ENCODE peak calls at places on chromosomes 2 and 18, in five cellular contexts. D, B, E, S and O are unnamed samples.

GRCh38 chr2:176272870-176273269 is 3.6 kb downstream of the MTX2 start:
- DNase-seq in D (no peak), B (no peak), E (no peak), S (no peak), O (no peak)

GRCh38 chr18:76686737-76687231 is 135.6 kb upstream of the ZNF236 start:
- DNase-seq in D (peak), B (no peak), E (peak), S (peak), O (peak)

GRCh38 chr2:45862843-45863242 is 211.4 kb downstream of the PRKCE start:
- DNase-seq in D (no peak), B (no peak), E (no peak), S (no peak), O (no peak)

GRCh38 chr2:120770641-120771040 is 35.0 kb downstream of the GLI2 start:
- DNase-seq in D (peak), B (no peak), E (no peak), S (no peak), O (no peak)

GRCh38 chr18:7035807-7036206 is 81.8 kb downstream of the LAMA1 start:
- DNase-seq in D (no peak), B (no peak), E (no peak), S (no peak), O (no peak)

GRCh38 chr2:3326871-3327270 is 50.7 kb downstream of the EIPR1 start:
- DNase-seq in D (no peak), B (no peak), E (no peak), S (no peak), O (no peak)

GRCh38 chr2:109694190-109694589 is 80.0 kb downstream of the SOWAHC start:
- DNase-seq in D (peak), B (no peak), E (no peak), S (no peak), O (no peak)

GRCh38 chr2:10905006-10905871 is 6.5 kb upstream of the KCNF1 start:
- DNase-seq in D (no peak), B (no peak), E (no peak), S (no peak), O (no peak)

GRCh38 chr2:194363878-194364277 is 1293.1 kb upstream of the SLC39A10 start:
- DNase-seq in D (no peak), B (no peak), E (no peak), S (no peak), O (no peak)

GRCh38 chr18:79982736-79983135 is 5.6 kb downstream of the TXNL4A start:
- DNase-seq in D (no peak), B (no peak), E (peak), S (no peak), O (no peak)

GRCh38 chr2:239357954-239358754 is 42.7 kb downstream of the HDAC4 start:
- DNase-seq in D (no peak), B (no peak), E (peak), S (no peak), O (no peak)

GRCh38 chr2:234881413-234882241 is 70.2 kb upstream of the SH3BP4 start:
- DNase-seq in D (peak), B (peak), E (peak), S (no peak), O (peak)

GRCh38 chr2:54386993-54387590 is 69.0 kb upstream of the SPTBN1 start:
- DNase-seq in D (no peak), B (no peak), E (peak), S (no peak), O (no peak)

GRCh38 chr18:8609711-8610441 is 639 bp downstream of the RAB12 start:
- DNase-seq in D (peak), B (no peak), E (no peak), S (no peak), O (no peak)

GRCh38 chr2:98569197-98569793 is 39.0 kb downstream of the COA5 start:
- DNase-seq in D (no peak), B (peak), E (no peak), S (peak), O (no peak)

GRCh38 chr2:100107911-100108647 is 34.3 kb downstream of the AFF3 start:
- DNase-seq in D (no peak), B (no peak), E (no peak), S (no peak), O (peak)

GRCh38 chr18:52620926-52621439 is 281.0 kb downstream of the DCC start:
- DNase-seq in D (no peak), B (no peak), E (no peak), S (no peak), O (no peak)

GRCh38 chr18:23143059-23143831 is 8.0 kb downstream of the CABLES1 start:
- DNase-seq in D (peak), B (no peak), E (peak), S (no peak), O (no peak)

GRCh38 chr2:33058716-33059451 is 112.1 kb downstream of the LTBP1 start:
- DNase-seq in D (no peak), B (no peak), E (no peak), S (no peak), O (no peak)

GRCh38 chr2:112048887-112049286 is 6.2 kb upstream of the TMEM87B start:
- DNase-seq in D (no peak), B (no peak), E (peak), S (no peak), O (peak)

GRCh38 chr2:178428396-178428806 is 22.6 kb downstream of the PRKRA start:
- DNase-seq in D (no peak), B (no peak), E (no peak), S (no peak), O (no peak)

GRCh38 chr2:85754313-85755095 is 713 bp downstream of the ATOH8 start:
- DNase-seq in D (no peak), B (no peak), E (peak), S (no peak), O (peak)

GRCh38 chr2:46068604-46069003 is 228.6 kb upstream of the EPAS1 start:
- DNase-seq in D (no peak), B (no peak), E (no peak), S (no peak), O (no peak)